ENCODE peak calls at places on chromosomes 1 and 21, in seven cellular contexts. Z, W, M, L, V, Y and S are unnamed samples.
A peak's percentile ranks its signal among the peaks of the same experiment; 100 is the strongest.

GRCh38 chr1:60564856-60565445 is 491.4 kb upstream of the C1orf87 start:
- DNase-seq in M (no peak), L (no peak), V (no peak), Z (no peak), W (no peak), Y (no peak), S (no peak)

GRCh38 chr1:206001476-206001888 is 1.7 kb downstream of the RAB7B start:
- DNase-seq in M (peak; percentile 70), W (no peak), L (peak; percentile 86), Y (no peak), V (no peak), Z (no peak), S (peak; percentile 48)

GRCh38 chr1:93678491-93678890 is 3.1 kb downstream of the BCAR3 start:
- DNase-seq in Z (no peak), L (no peak), M (no peak), W (no peak), V (no peak), Y (no peak), S (no peak)

GRCh38 chr1:93137604-93138292 is 42.5 kb downstream of the TMED5 start:
- DNase-seq in V (no peak), Z (no peak), Y (no peak), M (no peak), L (no peak), W (no peak), S (no peak)

GRCh38 chr1:41434306-41434705 is 50.2 kb downstream of the EDN2 start:
- DNase-seq in Y (no peak), L (no peak), M (no peak), V (no peak), Z (no peak), W (no peak), S (no peak)

GRCh38 chr1:91651243-91651642 is 150.6 kb downstream of the CDC7 start:
- DNase-seq in Y (no peak), W (no peak), Z (no peak), M (no peak), L (no peak), V (no peak), S (no peak)

GRCh38 chr1:192476802-192477298 is 98.7 kb upstream of the RGS1 start:
- DNase-seq in Z (no peak), M (no peak), V (no peak), Y (no peak), L (no peak), W (no peak), S (peak; percentile 43)

GRCh38 chr21:45818904-45819285 is 162.7 kb upstream of the COL6A1 start:
- DNase-seq in V (peak; percentile 77), W (no peak), Y (no peak), L (no peak), M (no peak), Z (no peak), S (peak; percentile 24)

GRCh38 chr1:9589144-9589718 is 520 bp downstream of the TMEM201 start:
- DNase-seq in M (no peak), Z (no peak), Y (peak; percentile 39), V (peak; percentile 49), W (peak; percentile 45), L (peak; percentile 33), S (peak; percentile 10)

DNA sequence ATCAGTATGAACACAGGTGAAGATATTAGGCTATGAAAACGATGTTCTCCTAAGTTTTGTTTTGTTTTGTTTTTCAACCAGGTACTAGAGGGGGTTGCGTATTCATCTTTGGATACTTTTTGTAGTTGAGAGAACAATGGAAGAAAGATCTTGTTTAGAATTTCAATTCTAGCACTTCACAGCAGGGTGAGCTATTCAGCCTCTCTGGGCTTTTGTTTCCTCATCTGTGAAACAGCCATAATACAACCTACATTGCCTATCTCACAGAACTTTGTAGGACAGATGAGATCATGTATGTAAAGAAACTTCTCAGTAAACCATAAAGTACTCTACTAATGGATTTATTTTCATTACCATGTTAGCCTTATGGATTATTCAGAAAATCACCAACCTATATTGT is 199.5 kb downstream of the GPATCH2 start:
- DNase-seq in W (no peak), V (no peak), M (no peak), L (no peak), Z (no peak), Y (no peak), S (no peak)
- TF ChIP-seq CTCF in W (no peak), V (no peak), M (no peak), L (no peak), Z (no peak), Y (no peak), S (no peak)

DNA sequence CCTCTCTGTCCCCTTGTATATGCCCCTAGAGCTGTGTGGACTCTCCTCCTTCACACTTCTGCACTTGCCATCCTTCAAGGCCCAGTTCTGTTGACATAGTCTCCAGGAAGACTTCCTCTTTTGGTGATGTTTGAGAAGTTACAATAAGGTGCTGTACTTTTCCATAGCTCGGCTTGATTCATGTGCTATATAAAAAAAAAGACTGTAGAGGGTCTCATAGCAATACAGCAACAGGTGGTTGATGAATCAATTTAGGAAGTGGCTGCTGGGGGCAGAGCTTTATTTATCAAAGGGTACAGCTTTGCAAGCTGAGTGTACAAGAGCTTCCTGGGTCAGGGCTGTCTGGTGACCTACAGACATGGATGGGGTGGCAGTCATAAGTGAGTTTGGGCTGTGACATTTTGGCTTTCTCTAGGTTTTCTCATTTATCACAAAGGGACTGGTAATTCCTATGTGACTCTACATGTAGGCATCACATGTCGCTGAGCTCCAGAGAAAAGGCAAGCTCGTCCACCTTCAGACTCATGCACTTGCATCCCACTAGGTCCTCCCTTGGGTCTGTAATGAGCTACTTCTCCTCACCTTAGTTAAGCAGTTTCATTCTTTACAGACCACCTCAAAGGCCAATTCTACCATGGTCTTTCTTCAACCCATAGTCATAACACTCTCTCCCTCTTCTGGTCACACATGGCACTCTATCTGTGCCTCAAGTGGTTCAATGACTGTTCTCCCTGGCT is 102.5 kb downstream of the RUNX1 start:
- DNase-seq in Y (no peak), W (no peak), Z (no peak), V (no peak), M (no peak), L (no peak), S (no peak)
- TF ChIP-seq CTCF in Y (no peak), W (no peak), Z (no peak), V (no peak), M (no peak), L (peak; percentile 51), S (no peak)

DNA sequence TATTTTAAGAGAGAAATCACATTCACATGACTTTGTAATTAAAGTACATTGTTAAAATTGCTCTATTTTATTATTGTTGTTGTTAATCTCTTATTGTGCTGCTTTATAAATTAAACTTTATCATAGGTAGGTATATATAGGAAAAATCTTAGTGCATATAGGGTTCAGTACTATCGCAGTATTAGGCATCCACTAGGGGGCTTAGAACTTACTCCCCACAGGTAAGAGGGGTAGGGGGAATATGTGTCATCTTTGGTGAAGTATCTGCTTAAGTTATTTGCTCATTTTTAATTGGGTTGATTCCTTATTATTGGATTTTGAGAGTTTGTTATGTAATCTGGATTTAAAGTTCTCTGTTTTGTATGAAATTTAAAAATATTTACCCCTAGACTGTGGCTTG is 385.2 kb downstream of the DUSP10 start:
- DNase-seq in W (no peak), L (no peak), V (no peak), Y (no peak), Z (no peak), M (no peak), S (no peak)
- TF ChIP-seq CTCF in W (no peak), L (peak; percentile 4), V (no peak), Y (no peak), Z (no peak), M (no peak), S (no peak)

GRCh38 chr1:115040501-115040900 is 10.9 kb downstream of the TSHB start:
- DNase-seq in Z (no peak), Y (no peak), V (no peak), W (no peak), L (no peak), M (no peak), S (no peak)

GRCh38 chr1:115036814-115037535 is 7.3 kb downstream of the TSHB start:
- DNase-seq in V (no peak), W (no peak), L (peak; percentile 10), Z (no peak), M (no peak), Y (no peak), S (no peak)

GRCh38 chr1:115041654-115042053 is 12.0 kb downstream of the TSHB start:
- DNase-seq in W (no peak), L (no peak), V (no peak), M (no peak), Y (no peak), Z (no peak), S (no peak)
- TF ChIP-seq CTCF in W (peak; percentile 45), L (peak; percentile 20), V (no peak), M (peak; percentile 6), Y (no peak), Z (peak; percentile 7), S (no peak)

DNA sequence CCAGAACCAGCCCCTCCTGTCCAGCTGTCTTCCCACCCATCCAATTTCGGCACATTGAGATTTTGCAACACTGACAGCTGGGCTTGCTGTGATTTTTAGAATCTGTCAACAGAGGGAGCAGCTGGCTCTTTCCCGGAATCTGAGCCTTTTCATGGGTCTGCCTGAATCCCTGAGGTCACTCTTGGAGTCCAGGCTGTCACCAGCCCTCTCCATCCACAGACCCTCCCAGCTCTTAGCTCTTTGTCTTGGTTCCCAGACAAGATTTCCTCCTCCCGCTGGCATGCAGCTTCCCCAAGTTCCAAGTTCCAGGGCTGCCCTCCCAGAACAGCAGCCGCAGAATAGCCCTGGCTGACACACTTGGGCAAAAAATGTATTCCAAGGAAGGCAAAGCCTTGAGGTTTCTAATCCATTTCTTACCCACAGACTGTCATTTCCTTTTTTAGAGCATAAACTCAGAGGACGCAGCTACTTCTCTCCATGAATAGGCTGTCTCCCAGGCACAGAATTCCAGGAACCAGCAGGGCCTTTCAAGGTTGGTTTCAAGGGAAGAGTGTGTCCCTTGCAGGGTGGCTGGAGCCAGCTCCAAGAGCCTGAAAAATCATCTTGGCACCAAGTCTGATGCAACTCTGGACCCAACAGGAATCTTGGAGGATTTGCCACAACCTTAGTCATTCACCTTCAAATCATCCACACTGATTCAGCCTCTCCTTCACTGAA is 7.1 kb upstream of the TMEM61 start:
- DNase-seq in V (no peak), M (no peak), W (peak; percentile 60), L (no peak), Z (no peak), Y (peak; percentile 35), S (peak; percentile 35)
- TF ChIP-seq CTCF in V (no peak), M (peak; percentile 69), W (no peak), L (peak; percentile 46), Z (peak; percentile 45), Y (no peak), S (peak; percentile 56)